ENCODE peak calls at places on chromosomes 6 and 20, in seven cellular contexts. M is K562, Z is HCT116, I is stomach, B is breast epithelium, A is endothelial cell of umbilical vein, Y is transverse colon. H is an unnamed sample.

GRCh38 chr20:46458891-46459750 is 52.7 kb upstream of the ELMO2 start:
- DNase-seq in M (peak), Z (no peak), I (peak), B (no peak), A (no peak), Y (peak), H (no peak)

GRCh38 chr6:139951172-139951571 is 576.7 kb upstream of the CITED2 start:
- DNase-seq in M (no peak), Z (no peak), I (no peak), B (no peak), A (no peak), Y (no peak), H (no peak)

GRCh38 chr6:41231246-41231645 is 3.1 kb downstream of the TREML4 start:
- DNase-seq in M (no peak), Z (no peak), I (no peak), B (no peak), A (no peak), Y (no peak), H (no peak)

GRCh38 chr6:124792386-124792785 is 169.9 kb upstream of the RNF217 start:
- DNase-seq in M (no peak), Z (no peak), I (no peak), B (no peak), A (no peak), Y (no peak), H (no peak)

GRCh38 chr6:170052991-170053821 is 237.7 kb downstream of the DLL1 start:
- DNase-seq in M (no peak), Z (no peak), I (peak), B (peak), A (no peak), Y (peak), H (peak)

GRCh38 chr20:33559212-33559611 is 69.3 kb downstream of the CBFA2T2 start:
- DNase-seq in M (no peak), Z (no peak), I (no peak), B (no peak), A (no peak), Y (no peak), H (no peak)

GRCh38 chr6:5746392-5747140 is 260.2 kb downstream of the NRN1 start:
- DNase-seq in M (no peak), Z (no peak), I (no peak), B (no peak), A (no peak), Y (no peak), H (no peak)

GRCh38 chr6:142756215-142756630 is 188.8 kb downstream of the HIVEP2 start:
- DNase-seq in M (no peak), Z (peak), I (no peak), B (no peak), A (peak), Y (no peak), H (no peak)

GRCh38 chr6:130148181-130148580 is 74.6 kb downstream of the SAMD3 start:
- DNase-seq in M (no peak), Z (no peak), I (no peak), B (no peak), A (no peak), Y (no peak), H (no peak)

GRCh38 chr6:108294787-108295625 is at the start of gene AFG1L:
- DNase-seq in M (peak), Z (peak), I (peak), B (peak), A (peak), Y (peak), H (peak)
- TF ChIP-seq POLR2A in M (peak), Z (no peak), I (peak), B (no peak), A (peak), Y (peak), H (peak)

GRCh38 chr6:159969921-159970320 is 1.0 kb downstream of the IGF2R start:
- DNase-seq in M (no peak), Z (peak), I (peak), B (no peak), A (peak), Y (peak), H (no peak)
- TF ChIP-seq POLR2AphosphoS5 in M (peak), Z (no peak), I (no peak), B (no peak), A (no peak), Y (peak), H (no peak)

DNA sequence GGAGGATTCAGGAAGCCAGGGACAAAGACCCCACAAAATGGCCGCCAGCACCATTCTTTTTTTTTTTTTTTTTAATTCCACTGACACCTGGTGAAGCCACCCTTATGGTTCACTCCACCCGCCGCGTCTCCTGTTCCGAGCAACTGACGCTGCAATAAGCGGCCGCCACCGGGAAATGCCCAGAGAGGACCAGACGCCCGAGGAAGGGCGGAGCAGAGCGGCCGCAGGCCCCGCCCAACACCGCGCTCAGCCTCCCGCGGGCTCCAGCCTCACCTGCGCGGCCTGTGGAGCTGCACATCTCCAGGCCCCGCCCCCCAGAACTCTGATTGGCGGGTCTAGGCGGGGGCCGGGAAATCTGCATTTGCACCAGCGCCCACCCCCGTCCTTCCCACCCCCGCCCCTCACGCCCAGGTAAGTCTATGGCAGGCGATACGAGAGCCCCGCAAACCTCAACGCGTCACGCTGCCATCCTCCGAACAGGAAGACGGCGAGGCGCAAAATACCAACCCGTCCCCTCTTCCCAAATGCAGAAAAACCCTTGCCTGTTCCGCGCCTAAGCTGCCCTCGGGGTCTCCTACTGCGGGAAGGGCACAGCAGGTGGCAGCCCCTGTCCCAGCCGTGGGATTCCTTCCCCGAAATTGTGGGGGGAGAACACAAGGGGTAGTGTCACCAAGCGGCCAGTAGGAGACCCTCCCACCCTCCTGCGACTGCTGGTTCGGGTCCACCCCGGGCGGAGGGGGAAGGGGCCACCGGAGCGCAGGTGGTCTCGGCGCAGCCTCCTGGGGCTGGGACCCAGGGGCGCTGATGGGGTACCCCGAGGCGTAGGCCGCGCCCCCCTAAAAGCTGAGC is 948 bp downstream of the ATP9A start:
- DNase-seq in M (peak), Z (peak), I (peak), B (peak), A (peak), Y (peak), H (peak)
- TF ChIP-seq CTCF in M (no peak), Z (peak), I (no peak), B (peak), A (peak), Y (peak), H (no peak)

DNA sequence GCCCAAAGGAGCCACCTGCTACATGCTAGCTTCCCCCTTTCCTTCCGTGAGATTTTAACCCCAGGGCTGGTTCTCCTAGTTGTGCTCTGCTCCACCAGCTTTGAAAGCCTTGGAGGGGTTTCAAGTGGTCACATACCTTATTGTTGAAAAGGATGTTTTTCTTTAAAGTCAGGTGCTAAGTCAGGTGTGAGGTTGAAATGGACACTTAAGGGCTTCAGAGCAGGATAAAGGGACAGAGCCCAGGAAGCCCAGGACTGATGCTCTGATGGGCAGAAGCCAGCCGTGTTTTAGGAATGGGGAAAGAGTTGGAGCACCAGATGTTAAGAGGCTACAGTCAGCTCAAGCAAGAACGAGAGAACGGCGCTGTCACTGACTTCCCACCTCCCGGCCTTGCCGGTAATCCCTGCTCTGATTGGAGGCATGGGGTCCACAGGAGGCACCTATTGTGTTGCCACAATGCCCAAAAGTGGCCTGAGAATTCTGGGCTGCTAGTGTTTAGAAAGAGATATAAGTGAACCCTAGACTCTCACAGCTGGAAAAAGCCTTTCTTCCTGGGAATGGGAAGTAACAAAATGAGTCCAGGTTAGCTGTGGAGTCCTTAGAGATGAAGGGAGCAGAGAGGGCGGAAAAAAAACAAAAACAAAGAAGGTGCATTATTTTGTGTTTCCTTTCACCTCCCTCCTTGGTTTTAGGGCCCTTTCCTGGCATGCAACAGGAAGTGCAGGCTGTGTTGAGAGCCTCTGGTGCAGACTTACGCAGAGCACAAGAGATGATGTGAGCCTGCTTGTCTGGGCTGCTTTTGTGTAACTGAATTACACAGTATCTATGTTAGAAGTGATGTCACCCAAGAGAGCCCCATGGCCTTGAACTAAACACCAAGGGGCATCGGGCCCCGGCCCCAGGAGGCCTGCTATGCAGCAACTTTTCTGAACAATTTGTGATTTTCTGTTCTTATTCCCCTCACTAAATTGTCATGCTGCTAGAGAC is 25.2 kb downstream of the GNAS start:
- DNase-seq in M (no peak), Z (no peak), I (no peak), B (no peak), A (no peak), Y (no peak), H (no peak)
- TF ChIP-seq POLR2A in M (no peak), Z (no peak), I (no peak), B (no peak), A (no peak), Y (no peak), H (no peak)

GRCh38 chr6:107604549-107604948 is 114.6 kb downstream of the SOBP start:
- DNase-seq in M (no peak), Z (no peak), I (no peak), B (no peak), A (no peak), Y (no peak), H (no peak)
- TF ChIP-seq POLR2AphosphoS5 in M (no peak), Z (no peak), I (no peak), B (no peak), A (no peak), Y (no peak), H (no peak)

DNA sequence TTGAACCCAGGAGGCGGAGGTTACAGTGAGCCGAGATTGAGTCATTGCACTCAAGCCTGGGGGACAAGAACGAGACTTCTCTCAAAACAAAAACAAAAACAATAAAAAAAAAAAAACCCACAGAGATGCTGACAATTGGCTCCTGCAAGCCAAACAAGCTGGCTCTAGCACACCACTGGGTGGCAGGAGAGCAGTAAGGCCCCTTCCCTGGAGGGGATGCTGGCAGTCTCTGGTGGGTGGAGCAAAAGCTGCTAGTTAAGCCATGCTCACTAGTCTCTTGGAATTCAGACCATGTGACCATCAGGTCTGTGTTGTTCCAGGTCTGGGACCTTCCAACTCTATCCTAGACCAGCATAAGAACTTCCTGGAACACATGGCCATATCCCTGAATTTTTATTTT is 18.9 kb upstream of the DSN1 start:
- DNase-seq in M (peak), Z (peak), I (peak), B (no peak), A (peak), Y (no peak), H (no peak)
- TF ChIP-seq CTCF in M (peak), Z (peak), I (peak), B (no peak), A (peak), Y (no peak), H (no peak)

GRCh38 chr20:34824026-34824860 is 1.2 kb downstream of the NCOA6 start:
- DNase-seq in M (peak), Z (peak), I (peak), B (peak), A (peak), Y (peak), H (peak)
- TF ChIP-seq POLR2A in M (peak), Z (peak), I (peak), B (peak), A (no peak), Y (peak), H (no peak)

DNA sequence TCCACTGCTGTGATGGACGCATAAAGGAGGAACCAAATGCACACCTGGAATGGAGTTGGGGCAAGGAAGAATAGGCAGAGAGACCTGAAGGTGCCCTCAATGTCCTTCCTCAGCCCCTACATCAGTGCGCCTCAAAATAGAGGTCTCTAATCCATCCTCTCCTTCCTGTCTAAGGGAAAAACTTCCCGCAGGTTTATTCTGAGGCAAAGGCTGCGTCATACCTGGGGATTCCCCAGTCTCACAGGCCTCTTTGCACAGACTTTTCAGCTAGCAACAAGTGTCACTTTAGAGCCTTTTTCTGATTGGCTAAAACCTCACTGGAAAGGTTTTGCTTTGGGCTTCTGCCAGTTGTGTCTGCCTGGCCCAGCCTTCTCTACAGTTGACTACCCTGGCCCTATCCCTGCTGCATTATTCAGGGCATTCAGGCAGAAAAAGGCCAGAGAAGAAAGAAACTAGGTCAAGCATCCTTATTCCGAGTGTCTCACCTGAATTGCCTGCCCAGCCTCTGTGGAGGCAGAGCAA is 1.8 kb upstream of the HLA-DQB1 start:
- DNase-seq in M (no peak), Z (peak), I (peak), B (no peak), A (no peak), Y (peak), H (no peak)
- TF ChIP-seq POLR2AphosphoS5 in M (no peak), Z (no peak), I (no peak), B (no peak), A (no peak), Y (no peak), H (no peak)

DNA sequence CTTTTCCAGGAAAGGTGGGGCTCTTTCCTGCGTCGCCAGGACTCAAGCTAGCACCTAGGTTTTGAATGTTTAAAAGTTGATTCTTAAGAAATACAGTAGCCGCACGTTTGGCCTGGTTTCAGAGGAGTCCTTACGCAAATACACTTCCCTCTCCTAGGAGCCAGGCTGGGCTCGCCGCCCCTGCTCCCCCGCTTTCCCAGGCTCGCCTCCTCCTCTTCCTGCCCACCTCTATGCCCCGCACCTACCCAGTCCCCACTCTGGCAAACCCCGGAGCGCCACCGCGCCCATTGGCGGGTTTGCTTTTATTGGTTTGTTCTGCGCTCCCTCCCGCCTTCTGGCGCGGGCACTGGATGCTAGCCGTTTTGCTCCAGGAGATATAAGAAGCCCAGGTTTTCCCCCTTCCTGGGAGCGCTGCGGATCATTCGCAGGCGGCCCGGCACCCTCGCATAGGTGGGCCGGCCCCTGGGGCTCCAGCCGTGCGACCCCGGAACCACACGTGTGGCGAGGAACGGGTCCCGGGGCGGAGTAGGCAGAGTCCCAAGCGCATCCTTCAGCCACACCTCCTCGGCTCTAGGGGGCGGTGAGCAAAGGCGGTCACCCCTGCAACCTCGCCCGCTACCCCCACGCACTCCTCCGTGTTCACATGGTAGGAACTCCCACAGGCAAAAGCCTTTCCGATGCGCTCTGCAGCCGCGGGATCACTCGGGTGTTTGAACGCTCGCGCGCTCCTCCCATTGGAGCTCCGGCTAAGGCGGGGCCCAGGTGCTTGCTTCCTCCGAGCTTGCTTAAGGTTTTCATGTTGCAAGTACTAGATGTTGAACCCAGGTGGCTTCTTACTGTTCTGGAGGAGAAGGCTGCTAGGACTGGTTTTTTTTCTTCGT is 119.0 kb downstream of the RTN4IP1 start:
- DNase-seq in M (peak), Z (no peak), I (peak), B (peak), A (no peak), Y (peak), H (peak)
- TF ChIP-seq CTCF in M (no peak), Z (peak), I (no peak), B (no peak), A (no peak), Y (no peak), H (no peak)

GRCh38 chr6:44058617-44059358 is 68.5 kb downstream of the MRPL14 start:
- DNase-seq in M (peak), Z (peak), I (peak), B (peak), A (peak), Y (peak), H (peak)
- TF ChIP-seq POLR2A in M (peak), Z (no peak), I (no peak), B (no peak), A (no peak), Y (no peak), H (no peak)